ENCODE peak calls at places on chromosomes 4 and X, in four cellular contexts. G is AG04449, W is PC-3, Q is NAMALWA. L is an unnamed sample.

GRCh38 chrX:151396042-151396826 is 772 bp upstream of the VMA21 start:
- DNase-seq in W (peak), Q (peak), G (no peak), L (peak)

GRCh38 chr4:16199132-16199531 is 27.1 kb downstream of the TAPT1 start:
- DNase-seq in W (peak), Q (peak), G (no peak), L (peak)

GRCh38 chrX:110964761-110965160 is 131.2 kb upstream of the PAK3 start:
- DNase-seq in Q (no peak), G (no peak), W (no peak), L (no peak)

GRCh38 chrX:134010690-134011089 is 25.3 kb upstream of the GPC3 start:
- DNase-seq in W (no peak), G (no peak), Q (no peak), L (no peak)

GRCh38 chr4:167031534-167032156 is 202.6 kb downstream of the SPOCK3 start:
- DNase-seq in W (peak), G (no peak), Q (no peak), L (peak)

GRCh38 chrX:11423362-11423818 is 130.2 kb downstream of the AMELX start:
- DNase-seq in G (no peak), W (peak), Q (peak), L (peak)

GRCh38 chr4:134201216-134202098 is at the start of gene PABPC4L:
- DNase-seq in Q (no peak), W (peak), G (no peak), L (peak)

GRCh38 chr4:120018786-120019185 is 47.9 kb downstream of the MAD2L1 start:
- DNase-seq in G (no peak), W (no peak), Q (no peak), L (no peak)

GRCh38 chr4:48017108-48017527 is 546 bp downstream of the NIPAL1 start:
- DNase-seq in G (no peak), W (peak), Q (no peak), L (peak)

GRCh38 chrX:48156014-48156413 is 25.6 kb downstream of the SPACA5B start:
- DNase-seq in W (no peak), Q (no peak), G (no peak), L (no peak)

GRCh38 chrX:53265771-53266170 is 15.6 kb downstream of the IQSEC2 start:
- DNase-seq in W (peak), G (no peak), Q (no peak), L (peak)

GRCh38 chr4:134219043-134219442 is 17.5 kb upstream of the PABPC4L start:
- DNase-seq in W (no peak), Q (no peak), G (no peak), L (no peak)

GRCh38 chr4:69822198-69822597 is 37.7 kb downstream of the SULT1E1 start:
- DNase-seq in W (no peak), Q (no peak), G (no peak), L (no peak)

GRCh38 chrX:77945910-77946309 is 23.5 kb downstream of the PGAM4 start:
- DNase-seq in Q (no peak), W (no peak), G (no peak), L (no peak)

GRCh38 chr4:75514949-75515612 is 808 bp downstream of the THAP6 start:
- DNase-seq in G (no peak), Q (peak), W (no peak), L (no peak)

GRCh38 chr4:6909970-6910339 is 329 bp downstream of the TBC1D14 start:
- DNase-seq in W (peak), G (no peak), Q (no peak), L (peak)

GRCh38 chr4:134144337-134144736 is 57.3 kb downstream of the PABPC4L start:
- DNase-seq in G (no peak), W (no peak), Q (no peak), L (no peak)

GRCh38 chr4:176561368-176561767 is 231.4 kb downstream of the VEGFC start:
- DNase-seq in Q (no peak), G (no peak), W (no peak), L (no peak)

GRCh38 chrX:69029696-69030245 is 135.5 kb downstream of the PJA1 start:
- DNase-seq in Q (no peak), W (no peak), G (no peak), L (no peak)

GRCh38 chr4:100797791-100798190 is 280.0 kb upstream of the EMCN start:
- DNase-seq in G (no peak), W (no peak), Q (no peak), L (no peak)

GRCh38 chr4:83258463-83258862 is 26.1 kb downstream of the COQ2 start:
- DNase-seq in G (no peak), W (no peak), Q (no peak), L (no peak)

GRCh38 chr4:88320174-88320779 is 35.9 kb upstream of the PPM1K start:
- DNase-seq in W (peak), Q (peak), G (no peak), L (peak)

GRCh38 chr4:159291176-159291575 is 188.3 kb downstream of the RAPGEF2 start:
- DNase-seq in Q (no peak), G (no peak), W (no peak), L (no peak)